ENCODE peak calls at places on chromosome 5, in ten cellular contexts. One of them, this sample, is unnamed.

GRCh38 chr5:138588013-138588788 is 13.0 kb upstream of the HSPA9 start:
- DNase-seq in lower leg skin: no peak
- DNase-seq in body of pancreas: no peak
- DNase-seq in IMR-90: no peak
- DNase-seq in T-cell: no peak
- DNase-seq in ELR: no peak
- DNase-seq in mammary epithelial cell: peak
- DNase-seq in skeletal muscle cell: no peak
- DNase-seq in mesothelial cell of epicardium: no peak
- DNase-seq in brain microvascular endothelial cell: no peak
- DNase-seq in this sample: no peak

GRCh38 chr5:140734354-140734753 is 34.1 kb downstream of the ZMAT2 start:
- DNase-seq in lower leg skin: no peak
- DNase-seq in body of pancreas: no peak
- DNase-seq in IMR-90: no peak
- DNase-seq in T-cell: no peak
- DNase-seq in ELR: peak
- DNase-seq in mammary epithelial cell: no peak
- DNase-seq in skeletal muscle cell: no peak
- DNase-seq in mesothelial cell of epicardium: no peak
- DNase-seq in brain microvascular endothelial cell: no peak
- DNase-seq in this sample: peak

GRCh38 chr5:172496671-172497371 is 42.5 kb upstream of the SH3PXD2B start:
- DNase-seq in lower leg skin: peak
- DNase-seq in body of pancreas: no peak
- DNase-seq in IMR-90: no peak
- DNase-seq in T-cell: no peak
- DNase-seq in ELR: no peak
- DNase-seq in mammary epithelial cell: no peak
- DNase-seq in skeletal muscle cell: peak
- DNase-seq in mesothelial cell of epicardium: peak
- DNase-seq in brain microvascular endothelial cell: peak
- DNase-seq in this sample: peak

GRCh38 chr5:139854029-139854605 is 58.5 kb downstream of the PSD2 start:
- DNase-seq in lower leg skin: no peak
- DNase-seq in body of pancreas: no peak
- DNase-seq in IMR-90: no peak
- DNase-seq in T-cell: no peak
- DNase-seq in ELR: no peak
- DNase-seq in mammary epithelial cell: no peak
- DNase-seq in skeletal muscle cell: no peak
- DNase-seq in mesothelial cell of epicardium: no peak
- DNase-seq in brain microvascular endothelial cell: no peak
- DNase-seq in this sample: no peak

GRCh38 chr5:110070836-110071235 is 381.1 kb downstream of the MAN2A1 start:
- DNase-seq in lower leg skin: no peak
- DNase-seq in body of pancreas: no peak
- DNase-seq in IMR-90: no peak
- DNase-seq in T-cell: no peak
- DNase-seq in ELR: no peak
- DNase-seq in mammary epithelial cell: no peak
- DNase-seq in skeletal muscle cell: no peak
- DNase-seq in mesothelial cell of epicardium: no peak
- DNase-seq in brain microvascular endothelial cell: no peak
- DNase-seq in this sample: no peak

GRCh38 chr5:163475416-163475815 is 15.0 kb downstream of the HMMR start:
- DNase-seq in lower leg skin: no peak
- DNase-seq in body of pancreas: no peak
- DNase-seq in IMR-90: no peak
- DNase-seq in T-cell: no peak
- DNase-seq in ELR: no peak
- DNase-seq in mammary epithelial cell: no peak
- DNase-seq in skeletal muscle cell: no peak
- DNase-seq in mesothelial cell of epicardium: no peak
- DNase-seq in brain microvascular endothelial cell: no peak
- DNase-seq in this sample: no peak

GRCh38 chr5:107542428-107542827 is 128.3 kb downstream of the EFNA5 start:
- DNase-seq in lower leg skin: peak
- DNase-seq in body of pancreas: peak
- DNase-seq in IMR-90: peak
- DNase-seq in T-cell: no peak
- DNase-seq in ELR: peak
- DNase-seq in mammary epithelial cell: peak
- DNase-seq in skeletal muscle cell: peak
- DNase-seq in mesothelial cell of epicardium: no peak
- DNase-seq in brain microvascular endothelial cell: peak
- DNase-seq in this sample: peak

GRCh38 chr5:74877624-74878304 is 11.6 kb upstream of the FAM169A start:
- DNase-seq in lower leg skin: no peak
- DNase-seq in body of pancreas: no peak
- DNase-seq in IMR-90: no peak
- DNase-seq in T-cell: no peak
- DNase-seq in ELR: no peak
- DNase-seq in mammary epithelial cell: no peak
- DNase-seq in skeletal muscle cell: no peak
- DNase-seq in mesothelial cell of epicardium: no peak
- DNase-seq in brain microvascular endothelial cell: no peak
- DNase-seq in this sample: no peak

GRCh38 chr5:110768138-110768845 is 29.5 kb downstream of the SLC25A46 start:
- DNase-seq in lower leg skin: peak
- DNase-seq in body of pancreas: no peak
- DNase-seq in IMR-90: peak
- DNase-seq in T-cell: no peak
- DNase-seq in ELR: no peak
- DNase-seq in mammary epithelial cell: no peak
- DNase-seq in skeletal muscle cell: peak
- DNase-seq in mesothelial cell of epicardium: no peak
- DNase-seq in brain microvascular endothelial cell: peak
- DNase-seq in this sample: peak

GRCh38 chr5:139638090-139638735 is 9.9 kb upstream of the CXXC5 start:
- DNase-seq in lower leg skin: no peak
- DNase-seq in body of pancreas: peak
- DNase-seq in IMR-90: peak
- DNase-seq in T-cell: no peak
- DNase-seq in ELR: peak
- DNase-seq in mammary epithelial cell: no peak
- DNase-seq in skeletal muscle cell: no peak
- DNase-seq in mesothelial cell of epicardium: peak
- DNase-seq in brain microvascular endothelial cell: no peak
- DNase-seq in this sample: peak

GRCh38 chr5:60382761-60383160 is 317.2 kb downstream of the DEPDC1B start:
- DNase-seq in lower leg skin: no peak
- DNase-seq in body of pancreas: peak
- DNase-seq in IMR-90: peak
- DNase-seq in T-cell: no peak
- DNase-seq in ELR: peak
- DNase-seq in mammary epithelial cell: peak
- DNase-seq in skeletal muscle cell: no peak
- DNase-seq in mesothelial cell of epicardium: no peak
- DNase-seq in brain microvascular endothelial cell: peak
- DNase-seq in this sample: peak

GRCh38 chr5:38162625-38163024 is 95.7 kb upstream of the EGFLAM start:
- DNase-seq in lower leg skin: no peak
- DNase-seq in body of pancreas: no peak
- DNase-seq in IMR-90: peak
- DNase-seq in T-cell: no peak
- DNase-seq in ELR: peak
- DNase-seq in mammary epithelial cell: peak
- DNase-seq in skeletal muscle cell: no peak
- DNase-seq in mesothelial cell of epicardium: no peak
- DNase-seq in brain microvascular endothelial cell: peak
- DNase-seq in this sample: no peak

GRCh38 chr5:113035096-113035495 is 58.5 kb downstream of the DCP2 start:
- DNase-seq in lower leg skin: no peak
- DNase-seq in body of pancreas: no peak
- DNase-seq in IMR-90: no peak
- DNase-seq in T-cell: no peak
- DNase-seq in ELR: no peak
- DNase-seq in mammary epithelial cell: no peak
- DNase-seq in skeletal muscle cell: no peak
- DNase-seq in mesothelial cell of epicardium: no peak
- DNase-seq in brain microvascular endothelial cell: no peak
- DNase-seq in this sample: no peak

GRCh38 chr5:138543730-138544104 is 681 bp upstream of the ETF1 start:
- DNase-seq in lower leg skin: peak
- DNase-seq in body of pancreas: no peak
- DNase-seq in IMR-90: no peak
- DNase-seq in T-cell: no peak
- DNase-seq in ELR: peak
- DNase-seq in mammary epithelial cell: no peak
- DNase-seq in skeletal muscle cell: no peak
- DNase-seq in mesothelial cell of epicardium: no peak
- DNase-seq in brain microvascular endothelial cell: no peak
- DNase-seq in this sample: no peak

GRCh38 chr5:134142806-134143205 is 28.3 kb downstream of the TCF7 start:
- DNase-seq in lower leg skin: peak
- DNase-seq in body of pancreas: peak
- DNase-seq in IMR-90: no peak
- DNase-seq in T-cell: no peak
- DNase-seq in ELR: no peak
- DNase-seq in mammary epithelial cell: no peak
- DNase-seq in skeletal muscle cell: no peak
- DNase-seq in mesothelial cell of epicardium: peak
- DNase-seq in brain microvascular endothelial cell: no peak
- DNase-seq in this sample: no peak

GRCh38 chr5:39055027-39055759 is 19.0 kb downstream of the RICTOR start:
- DNase-seq in lower leg skin: no peak
- DNase-seq in body of pancreas: no peak
- DNase-seq in IMR-90: no peak
- DNase-seq in T-cell: no peak
- DNase-seq in ELR: no peak
- DNase-seq in mammary epithelial cell: no peak
- DNase-seq in skeletal muscle cell: no peak
- DNase-seq in mesothelial cell of epicardium: no peak
- DNase-seq in brain microvascular endothelial cell: no peak
- DNase-seq in this sample: no peak

GRCh38 chr5:39570418-39571027 is 145.7 kb upstream of the DAB2 start:
- DNase-seq in lower leg skin: no peak
- DNase-seq in body of pancreas: no peak
- DNase-seq in IMR-90: peak
- DNase-seq in T-cell: no peak
- DNase-seq in ELR: peak
- DNase-seq in mammary epithelial cell: peak
- DNase-seq in skeletal muscle cell: peak
- DNase-seq in mesothelial cell of epicardium: no peak
- DNase-seq in brain microvascular endothelial cell: peak
- DNase-seq in this sample: peak

GRCh38 chr5:161432798-161433197 is 113.7 kb downstream of the GABRB2 start:
- DNase-seq in lower leg skin: no peak
- DNase-seq in body of pancreas: no peak
- DNase-seq in IMR-90: no peak
- DNase-seq in T-cell: no peak
- DNase-seq in ELR: no peak
- DNase-seq in mammary epithelial cell: no peak
- DNase-seq in skeletal muscle cell: no peak
- DNase-seq in mesothelial cell of epicardium: no peak
- DNase-seq in brain microvascular endothelial cell: no peak
- DNase-seq in this sample: no peak

GRCh38 chr5:87020099-87020934 is 247.4 kb upstream of the RASA1 start:
- DNase-seq in lower leg skin: peak
- DNase-seq in body of pancreas: peak
- DNase-seq in IMR-90: peak
- DNase-seq in T-cell: peak
- DNase-seq in ELR: peak
- DNase-seq in mammary epithelial cell: peak
- DNase-seq in skeletal muscle cell: no peak
- DNase-seq in mesothelial cell of epicardium: no peak
- DNase-seq in brain microvascular endothelial cell: no peak
- DNase-seq in this sample: peak

GRCh38 chr5:179203248-179203647 is 142.0 kb downstream of the ADAMTS2 start:
- DNase-seq in lower leg skin: no peak
- DNase-seq in body of pancreas: no peak
- DNase-seq in IMR-90: no peak
- DNase-seq in T-cell: no peak
- DNase-seq in ELR: no peak
- DNase-seq in mammary epithelial cell: no peak
- DNase-seq in skeletal muscle cell: no peak
- DNase-seq in mesothelial cell of epicardium: no peak
- DNase-seq in brain microvascular endothelial cell: no peak
- DNase-seq in this sample: no peak

GRCh38 chr5:132213666-132214065 is 14.0 kb downstream of the P4HA2 start:
- DNase-seq in lower leg skin: no peak
- DNase-seq in body of pancreas: no peak
- DNase-seq in IMR-90: no peak
- DNase-seq in T-cell: no peak
- DNase-seq in ELR: no peak
- DNase-seq in mammary epithelial cell: no peak
- DNase-seq in skeletal muscle cell: no peak
- DNase-seq in mesothelial cell of epicardium: no peak
- DNase-seq in brain microvascular endothelial cell: no peak
- DNase-seq in this sample: no peak

GRCh38 chr5:172405226-172405625 is 49.1 kb downstream of the SH3PXD2B start:
- DNase-seq in lower leg skin: no peak
- DNase-seq in body of pancreas: no peak
- DNase-seq in IMR-90: no peak
- DNase-seq in T-cell: no peak
- DNase-seq in ELR: no peak
- DNase-seq in mammary epithelial cell: no peak
- DNase-seq in skeletal muscle cell: no peak
- DNase-seq in mesothelial cell of epicardium: no peak
- DNase-seq in brain microvascular endothelial cell: no peak
- DNase-seq in this sample: no peak

GRCh38 chr5:181149806-181150733 is 2.7 kb downstream of the OR2V2 start:
- DNase-seq in lower leg skin: no peak
- DNase-seq in body of pancreas: no peak
- DNase-seq in IMR-90: no peak
- DNase-seq in T-cell: no peak
- DNase-seq in ELR: no peak
- DNase-seq in mammary epithelial cell: peak
- DNase-seq in skeletal muscle cell: no peak
- DNase-seq in mesothelial cell of epicardium: no peak
- DNase-seq in brain microvascular endothelial cell: no peak
- DNase-seq in this sample: no peak

GRCh38 chr5:28408186-28408585 is 1369.8 kb upstream of the CDH9 start:
- DNase-seq in lower leg skin: no peak
- DNase-seq in body of pancreas: no peak
- DNase-seq in IMR-90: no peak
- DNase-seq in T-cell: no peak
- DNase-seq in ELR: peak
- DNase-seq in mammary epithelial cell: peak
- DNase-seq in skeletal muscle cell: peak
- DNase-seq in mesothelial cell of epicardium: no peak
- DNase-seq in brain microvascular endothelial cell: peak
- DNase-seq in this sample: peak

GRCh38 chr5:53555160-53555559 is 5.3 kb upstream of the NDUFS4 start:
- DNase-seq in lower leg skin: no peak
- DNase-seq in body of pancreas: no peak
- DNase-seq in IMR-90: no peak
- DNase-seq in T-cell: no peak
- DNase-seq in ELR: no peak
- DNase-seq in mammary epithelial cell: no peak
- DNase-seq in skeletal muscle cell: no peak
- DNase-seq in mesothelial cell of epicardium: no peak
- DNase-seq in brain microvascular endothelial cell: no peak
- DNase-seq in this sample: no peak

GRCh38 chr5:32630867-32631491 is 45.6 kb downstream of the SUB1 start:
- DNase-seq in lower leg skin: no peak
- DNase-seq in body of pancreas: no peak
- DNase-seq in IMR-90: no peak
- DNase-seq in T-cell: no peak
- DNase-seq in ELR: no peak
- DNase-seq in mammary epithelial cell: no peak
- DNase-seq in skeletal muscle cell: no peak
- DNase-seq in mesothelial cell of epicardium: no peak
- DNase-seq in brain microvascular endothelial cell: no peak
- DNase-seq in this sample: no peak

GRCh38 chr5:160434022-160434531 is 12.4 kb downstream of the PTTG1 start:
- DNase-seq in lower leg skin: no peak
- DNase-seq in body of pancreas: no peak
- DNase-seq in IMR-90: no peak
- DNase-seq in T-cell: no peak
- DNase-seq in ELR: no peak
- DNase-seq in mammary epithelial cell: peak
- DNase-seq in skeletal muscle cell: peak
- DNase-seq in mesothelial cell of epicardium: peak
- DNase-seq in brain microvascular endothelial cell: no peak
- DNase-seq in this sample: no peak

GRCh38 chr5:172855597-172856292 is 21.7 kb downstream of the ERGIC1 start:
- DNase-seq in lower leg skin: peak
- DNase-seq in body of pancreas: no peak
- DNase-seq in IMR-90: no peak
- DNase-seq in T-cell: no peak
- DNase-seq in ELR: no peak
- DNase-seq in mammary epithelial cell: no peak
- DNase-seq in skeletal muscle cell: no peak
- DNase-seq in mesothelial cell of epicardium: no peak
- DNase-seq in brain microvascular endothelial cell: no peak
- DNase-seq in this sample: no peak

This sample was measured in fibroblast of pulmonary artery.